ENCODE peak calls at places on chromosome 3, in four cellular contexts. A is mucosa of descending colon, L is AG10803, Q is thoracic aorta. E is an unnamed sample.

GRCh38 chr3:127676921-127677351 is 4.2 kb downstream of the ABTB1 start:
- DNase-seq in Q (no peak), A (peak), L (no peak), E (no peak)

GRCh38 chr3:89335693-89336092 is 228.3 kb downstream of the EPHA3 start:
- DNase-seq in Q (no peak), A (no peak), L (no peak), E (no peak)

GRCh38 chr3:131717493-131717892 is 214.7 kb upstream of the MRPL3 start:
- DNase-seq in Q (no peak), A (no peak), L (no peak), E (no peak)

GRCh38 chr3:63973406-63973805 is 49.9 kb downstream of the PSMD6 start:
- DNase-seq in A (no peak), Q (no peak), L (no peak), E (no peak)

GRCh38 chr3:78741066-78741645 is 1026.6 kb downstream of the ROBO1 start:
- DNase-seq in A (no peak), L (no peak), Q (no peak), E (no peak)

GRCh38 chr3:48738926-48739616 is 22.1 kb upstream of the IP6K2 start:
- DNase-seq in L (no peak), Q (no peak), A (peak), E (no peak)

GRCh38 chr3:50269460-50269859 is 513 bp downstream of the SEMA3B start:
- DNase-seq in A (no peak), L (no peak), Q (no peak), E (no peak)

GRCh38 chr3:37999836-38000235 is 9.2 kb downstream of the VILL start:
- DNase-seq in Q (no peak), L (no peak), A (peak), E (no peak)

GRCh38 chr3:39166134-39166710 is 12.8 kb upstream of the CSRNP1 start:
- DNase-seq in L (peak), A (no peak), Q (no peak), E (no peak)

GRCh38 chr3:180375831-180376230 is 226.1 kb upstream of the TTC14 start:
- DNase-seq in Q (no peak), L (no peak), A (no peak), E (no peak)

GRCh38 chr3:177282028-177282655 is 84.9 kb upstream of the TBL1XR1 start:
- DNase-seq in L (no peak), Q (no peak), A (no peak), E (peak)

GRCh38 chr3:10357592-10358308 is 36.8 kb upstream of the SEC13 start:
- DNase-seq in Q (no peak), A (no peak), L (peak), E (no peak)

GRCh38 chr3:43087249-43087776 is 18.6 kb downstream of the POMGNT2 start:
- DNase-seq in Q (no peak), L (peak), A (no peak), E (no peak)

GRCh38 chr3:77887611-77888010 is 847.7 kb downstream of the ROBO2 start:
- DNase-seq in A (no peak), Q (no peak), L (no peak), E (no peak)

GRCh38 chr3:30370681-30371271 is 235.6 kb upstream of the TGFBR2 start:
- DNase-seq in L (peak), A (no peak), Q (no peak), E (no peak)

GRCh38 chr3:172703966-172704365 is 6.9 kb downstream of the NCEH1 start:
- DNase-seq in A (no peak), L (no peak), Q (no peak), E (no peak)

GRCh38 chr3:184177331-184177731 is 2.7 kb downstream of the AP2M1 start:
- DNase-seq in Q (no peak), A (no peak), L (peak), E (no peak)

GRCh38 chr3:134754768-134755559 is 40.1 kb upstream of the EPHB1 start:
- DNase-seq in Q (no peak), L (peak), A (peak), E (no peak)

GRCh38 chr3:120894285-120894684 is 13.7 kb upstream of the STXBP5L start:
- DNase-seq in A (no peak), L (peak), Q (no peak), E (peak)

GRCh38 chr3:99929409-99930139 is 111.9 kb downstream of the CMSS1 start:
- DNase-seq in L (peak), Q (no peak), A (no peak), E (no peak)

GRCh38 chr3:107992976-107993684 is 97.7 kb downstream of the CD47 start:
- DNase-seq in L (peak), A (no peak), Q (no peak), E (no peak)

GRCh38 chr3:57682284-57682683 is 10.6 kb downstream of the DENND6A start:
- DNase-seq in Q (no peak), A (no peak), L (peak), E (no peak)

DNA sequence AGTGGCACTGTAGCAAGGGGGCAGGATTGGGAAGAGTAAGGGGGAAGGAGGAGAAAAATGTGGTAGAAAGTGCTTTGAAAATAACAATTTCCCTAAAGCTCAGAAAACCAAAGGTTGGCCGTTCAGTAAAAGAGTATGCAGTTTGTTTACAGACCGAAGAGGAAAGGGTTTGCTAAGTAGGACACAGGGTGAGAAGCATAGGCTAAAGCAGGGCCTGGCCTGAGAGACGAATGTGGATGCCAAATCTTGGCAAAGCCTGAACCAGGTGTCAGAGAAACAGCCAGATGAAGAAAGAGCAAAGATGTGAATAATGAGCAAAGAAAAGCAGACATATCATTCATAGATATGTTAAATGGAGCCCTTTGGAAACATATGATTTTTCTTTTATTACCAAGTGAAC is 17.1 kb downstream of the NEK10 start:
- DNase-seq in Q (no peak), L (no peak), A (no peak), E (no peak)
- TF ChIP-seq CTCF in Q (no peak), L (no peak), A (no peak), E (no peak)

GRCh38 chr3:6421666-6422065 is 439.2 kb upstream of the GRM7 start:
- DNase-seq in L (no peak), A (no peak), Q (no peak), E (no peak)
- H3K4me3 ChIP-seq in L (no peak), A (no peak), Q (no peak), E (no peak)

DNA sequence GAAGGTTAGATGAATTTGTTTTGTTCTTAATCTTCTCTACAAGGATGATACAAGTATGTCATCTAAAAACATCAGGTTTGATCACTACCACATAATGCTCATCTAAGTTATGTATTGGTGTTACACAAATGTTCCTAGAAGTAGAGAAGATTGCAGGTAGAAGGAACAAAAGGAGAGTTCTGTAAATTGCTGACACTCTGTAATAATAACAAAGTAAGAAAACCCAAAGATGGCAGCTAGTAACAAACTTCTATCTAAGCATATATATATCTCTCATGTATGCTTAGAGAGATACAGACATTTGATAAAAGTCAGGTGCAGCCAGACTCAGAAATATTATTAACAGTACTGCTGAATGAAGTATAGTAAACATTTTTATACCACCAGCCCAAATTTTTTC is 20.2 kb upstream of the CFAP44 start:
- DNase-seq in Q (no peak), A (no peak), L (no peak), E (no peak)
- TF ChIP-seq CTCF in Q (no peak), A (no peak), L (no peak), E (no peak)

DNA sequence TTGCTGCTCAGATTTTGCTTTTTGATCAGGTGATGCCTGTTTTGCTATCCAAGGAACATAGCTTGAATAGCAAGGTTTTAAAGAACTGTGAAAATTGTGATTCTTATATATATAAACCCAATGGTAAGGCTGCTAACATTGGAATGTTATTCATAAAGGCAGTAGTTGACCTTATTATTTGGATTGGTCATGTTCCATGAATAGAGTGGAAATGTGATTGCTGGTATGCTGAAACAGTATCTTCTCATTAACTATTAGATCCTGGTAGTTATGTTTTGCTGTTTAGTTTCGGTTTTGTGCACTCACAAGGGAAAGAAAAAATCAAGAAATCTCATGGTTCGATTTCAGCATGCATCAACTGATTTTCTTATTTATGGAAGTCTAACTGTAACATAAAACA is 78.7 kb upstream of the NPHP3 start:
- DNase-seq in L (no peak), A (no peak), Q (no peak), E (no peak)
- H3K4me3 ChIP-seq in L (no peak), A (no peak), Q (no peak), E (no peak)

GRCh38 chr3:47399531-47400270 is 18.9 kb downstream of the PTPN23 start:
- DNase-seq in A (no peak), L (no peak), Q (no peak), E (no peak)
- TF ChIP-seq CTCF in A (no peak), L (no peak), Q (no peak), E (no peak)